ENCODE peak calls at places on chromosomes 5 and 9, in six cellular contexts. U, P, T, I, S and Q are unnamed samples.

GRCh38 chr9:13267743-13268142 is 11.7 kb downstream of the MPDZ start:
- DNase-seq in P (peak), S (no peak), U (no peak), I (peak), T (no peak), Q (no peak)

GRCh38 chr9:20292002-20292401 is 330.3 kb downstream of the MLLT3 start:
- DNase-seq in T (no peak), I (peak), U (no peak), S (no peak), P (peak), Q (no peak)

GRCh38 chr5:127072861-127073846 is at the start of gene C5orf63:
- DNase-seq in P (peak), T (peak), S (peak), I (peak), U (peak), Q (no peak)

GRCh38 chr5:52859619-52860018 is 71.9 kb downstream of the ITGA1 start:
- DNase-seq in U (no peak), I (no peak), P (peak), T (no peak), S (no peak), Q (no peak)

GRCh38 chr5:139804800-139805397 is 9.3 kb downstream of the PSD2 start:
- DNase-seq in S (no peak), P (no peak), T (no peak), I (no peak), U (no peak), Q (no peak)

GRCh38 chr5:17216974-17217325 is 481 bp upstream of the BASP1 start:
- DNase-seq in P (peak), S (no peak), I (peak), T (no peak), U (no peak), Q (no peak)

GRCh38 chr5:126446498-126447224 is 23.5 kb downstream of the GRAMD2B start:
- DNase-seq in T (no peak), P (peak), U (no peak), I (no peak), S (peak), Q (no peak)

GRCh38 chr5:150446583-150446982 is 3.0 kb downstream of the RPS14 start:
- DNase-seq in S (no peak), I (no peak), T (no peak), U (no peak), P (no peak), Q (no peak)

GRCh38 chr5:5387192-5387591 is 35.3 kb upstream of the ICE1 start:
- DNase-seq in T (no peak), I (no peak), U (no peak), S (no peak), P (peak), Q (no peak)

GRCh38 chr5:102152906-102153787 is 142.9 kb downstream of the SLCO4C1 start:
- DNase-seq in U (no peak), S (no peak), P (peak), I (peak), T (no peak), Q (no peak)

GRCh38 chr9:76077537-76077936 is 187.1 kb downstream of the PCSK5 start:
- DNase-seq in T (no peak), S (no peak), P (no peak), I (no peak), U (no peak), Q (no peak)

GRCh38 chr9:82490019-82490499 is 501.5 kb downstream of the SPATA31D1 start:
- DNase-seq in S (no peak), I (no peak), U (no peak), T (no peak), P (peak), Q (no peak)

GRCh38 chr5:55535199-55535905 is 588 bp upstream of the PLPP1 start:
- DNase-seq in U (no peak), I (peak), P (no peak), T (no peak), S (no peak), Q (no peak)

GRCh38 chr5:151719228-151719861 is 32.6 kb upstream of the SPARC start:
- DNase-seq in U (no peak), S (peak), I (no peak), P (peak), T (peak), Q (no peak)

GRCh38 chr5:116574682-116575634 is at the start of gene SEMA6A:
- DNase-seq in T (peak), P (peak), S (peak), U (peak), I (peak), Q (no peak)

GRCh38 chr5:84568171-84568570 is 183.5 kb upstream of the EDIL3 start:
- DNase-seq in I (no peak), S (no peak), U (no peak), P (no peak), T (no peak), Q (no peak)

GRCh38 chr9:132857601-132858342 is 20.3 kb downstream of the AK8 start:
- DNase-seq in P (no peak), T (no peak), I (no peak), S (no peak), U (no peak), Q (no peak)

GRCh38 chr5:43648499-43649124 is 45.6 kb downstream of the NNT start:
- DNase-seq in P (no peak), S (no peak), I (no peak), U (no peak), T (no peak), Q (no peak)

GRCh38 chr9:105392531-105392930 is 55.3 kb upstream of the FSD1L start:
- DNase-seq in I (no peak), S (no peak), T (no peak), U (no peak), P (peak), Q (no peak)

GRCh38 chr5:143061161-143061945 is 291.2 kb downstream of the ARHGAP26 start:
- DNase-seq in P (peak), I (no peak), U (no peak), T (no peak), S (no peak), Q (no peak)

GRCh38 chr5:69032009-69032408 is 61.8 kb upstream of the SLC30A5 start:
- DNase-seq in I (peak), U (no peak), T (no peak), S (no peak), P (no peak), Q (no peak)

GRCh38 chr5:318341-318897 is 3.1 kb upstream of the AHRR start:
- DNase-seq in S (no peak), U (no peak), I (no peak), P (peak), T (no peak), Q (no peak)

GRCh38 chr5:87400305-87400899 is 12.3 kb downstream of the CCNH start:
- DNase-seq in T (no peak), P (peak), U (no peak), I (peak), S (no peak), Q (no peak)

GRCh38 chr5:135491552-135492318 is 39.6 kb upstream of the TIFAB start:
- DNase-seq in I (no peak), T (no peak), P (peak), U (peak), S (no peak), Q (no peak)

GRCh38 chr5:78964889-78965288 is 20.2 kb downstream of the ARSB start:
- DNase-seq in U (no peak), P (peak), S (no peak), I (peak), T (no peak), Q (no peak)

GRCh38 chr5:53170748-53171349 is 61.3 kb upstream of the MOCS2 start:
- DNase-seq in T (no peak), I (peak), U (no peak), P (peak), S (no peak), Q (no peak)

GRCh38 chr9:19828586-19828985 is 39.7 kb upstream of the SLC24A2 start:
- DNase-seq in S (no peak), P (no peak), I (no peak), T (no peak), U (no peak), Q (no peak)

GRCh38 chr5:53359906-53360305 is 120.5 kb upstream of the FST start:
- DNase-seq in T (no peak), I (no peak), P (peak), U (no peak), S (no peak), Q (no peak)

GRCh38 chr5:126589536-126590297 is 5.3 kb downstream of the ALDH7A1 start:
- DNase-seq in I (no peak), S (no peak), U (peak), T (no peak), P (no peak), Q (no peak)

GRCh38 chr5:145587308-145588071 is 247.7 kb downstream of the PRELID2 start:
- DNase-seq in T (no peak), U (no peak), I (no peak), S (peak), P (peak), Q (no peak)

GRCh38 chr5:68343421-68343826 is 127.9 kb downstream of the PIK3R1 start:
- DNase-seq in U (peak), S (no peak), T (no peak), I (no peak), P (peak), Q (peak)

GRCh38 chr9:81499021-81499454 is 190.3 kb downstream of the TLE1 start:
- DNase-seq in T (no peak), S (no peak), I (no peak), U (no peak), P (peak), Q (no peak)

GRCh38 chr5:159641371-159642039 is 274.8 kb upstream of the ADRA1B start:
- DNase-seq in U (no peak), I (no peak), T (no peak), S (no peak), P (no peak), Q (no peak)

GRCh38 chr5:167050568-167051214 is 1240.8 kb upstream of the WWC1 start:
- DNase-seq in U (no peak), I (no peak), T (no peak), S (no peak), P (peak), Q (no peak)

GRCh38 chr9:96031366-96031824 is 155.9 kb downstream of the ERCC6L2 start:
- DNase-seq in P (peak), U (peak), T (no peak), S (no peak), I (no peak), Q (no peak)

GRCh38 chr9:124257070-124257864 is 482 bp upstream of the NEK6 start:
- DNase-seq in S (peak), U (no peak), T (no peak), I (no peak), P (peak), Q (no peak)

GRCh38 chr9:108496866-108497265 is 358.9 kb downstream of the ACTL7B start:
- DNase-seq in T (no peak), I (no peak), S (no peak), U (no peak), P (no peak), Q (no peak)

GRCh38 chr5:157574456-157575095 is 999 bp downstream of the ADAM19 start:
- DNase-seq in P (no peak), U (no peak), I (no peak), S (no peak), T (no peak), Q (no peak)

GRCh38 chr9:35385042-35385441 is 104.9 kb upstream of the RUSC2 start:
- DNase-seq in S (no peak), U (no peak), T (no peak), I (no peak), P (peak), Q (no peak)